ENCODE peak calls at places on chromosomes 2 and 18, in five cellular contexts. M is fibroblast of pulmonary artery, V is A549, A is nephron progenitor cell, G is fibroblast of mammary gland. K is an unnamed sample.

GRCh38 chr2:225472161-225472560 is 72.7 kb downstream of the NYAP2 start:
- DNase-seq in M (no peak), V (no peak), A (no peak), G (no peak), K (no peak)

GRCh38 chr2:110768591-110768990 is 36.2 kb downstream of the ACOXL start:
- DNase-seq in M (no peak), V (no peak), A (no peak), G (no peak), K (no peak)

GRCh38 chr2:216316743-216317142 is 55.5 kb downstream of the MARCHF4 start:
- DNase-seq in M (peak; percentile 41), V (peak; percentile 85), A (no peak), G (peak; percentile 71), K (no peak)

GRCh38 chr2:105052773-105053172 is 14.9 kb downstream of the MRPS9 start:
- DNase-seq in M (peak; percentile 14), V (no peak), A (no peak), G (peak; percentile 4), K (no peak)

GRCh38 chr2:182952741-182953450 is 85.4 kb downstream of the NCKAP1 start:
- DNase-seq in M (peak; percentile 71), V (no peak), A (no peak), G (peak; percentile 36), K (no peak)

GRCh38 chr2:55862269-55862668 is 61.3 kb downstream of the EFEMP1 start:
- DNase-seq in M (peak; percentile 100), V (peak; percentile 21), A (no peak), G (peak; percentile 98), K (no peak)

GRCh38 chr2:2846379-2847130 is 515.5 kb upstream of the MYT1L start:
- DNase-seq in M (no peak), V (no peak), A (peak; percentile 33), G (no peak), K (no peak)

GRCh38 chr2:29218550-29219125 is 103.4 kb downstream of the CLIP4 start:
- DNase-seq in M (no peak), V (no peak), A (no peak), G (no peak), K (no peak)

GRCh38 chr18:58392336-58393000 is 236.4 kb downstream of the ALPK2 start:
- DNase-seq in M (peak; percentile 64), V (no peak), A (no peak), G (peak; percentile 65), K (no peak)

GRCh38 chr18:75003089-75003488 is 205.8 kb downstream of the PTGR3 start:
- DNase-seq in M (peak; percentile 68), V (no peak), A (no peak), G (peak; percentile 23), K (no peak)

GRCh38 chr2:4039999-4040398 is 336.6 kb downstream of the DCDC2C start:
- DNase-seq in M (no peak), V (no peak), A (no peak), G (no peak), K (no peak)

GRCh38 chr2:161112885-161113284 is 47.3 kb upstream of the TANK start:
- DNase-seq in M (no peak), V (no peak), A (no peak), G (no peak), K (no peak)

GRCh38 chr2:130303142-130303541 is 39.6 kb upstream of the IMP4 start:
- DNase-seq in M (no peak), V (no peak), A (no peak), G (no peak), K (no peak)

GRCh38 chr2:223797073-223797472 is 40.3 kb downstream of the AP1S3 start:
- DNase-seq in M (peak; percentile 75), V (peak; percentile 33), A (no peak), G (peak; percentile 62), K (no peak)

GRCh38 chr2:217075225-217075802 is 215.4 kb upstream of the TNP1 start:
- DNase-seq in M (peak; percentile 72), V (no peak), A (no peak), G (peak; percentile 71), K (no peak)

GRCh38 chr18:36179562-36180334 is 7.5 kb upstream of the MOCOS start:
- DNase-seq in M (peak; percentile 94), V (no peak), A (no peak), G (peak; percentile 87), K (no peak)

GRCh38 chr2:237374284-237375060 is 39.5 kb downstream of the COL6A3 start:
- DNase-seq in M (no peak), V (no peak), A (no peak), G (no peak), K (no peak)

GRCh38 chr18:46624127-46624526 is 32.9 kb downstream of the LOXHD1 start:
- DNase-seq in M (no peak), V (no peak), A (no peak), G (no peak), K (no peak)

GRCh38 chr2:169528271-169528701 is 18.8 kb downstream of the KLHL41 start:
- DNase-seq in M (peak; percentile 67), V (peak; percentile 23), A (peak; percentile 79), G (peak; percentile 64), K (peak; percentile 74)

GRCh38 chr18:75179819-75180600 is 28.9 kb downstream of the PTGR3 start:
- DNase-seq in M (no peak), V (no peak), A (no peak), G (no peak), K (no peak)

GRCh38 chr2:199366406-199366805 is 91.3 kb downstream of the SATB2 start:
- DNase-seq in M (no peak), V (no peak), A (no peak), G (no peak), K (no peak)

GRCh38 chr2:231123362-231123898 is 1.4 kb downstream of the HTR2B start:
- DNase-seq in M (peak; percentile 37), V (no peak), A (no peak), G (peak; percentile 48), K (no peak)

GRCh38 chr2:47777268-47777972 is 5.5 kb upstream of the MSH6 start:
- DNase-seq in M (no peak), V (no peak), A (no peak), G (no peak), K (no peak)

DNA sequence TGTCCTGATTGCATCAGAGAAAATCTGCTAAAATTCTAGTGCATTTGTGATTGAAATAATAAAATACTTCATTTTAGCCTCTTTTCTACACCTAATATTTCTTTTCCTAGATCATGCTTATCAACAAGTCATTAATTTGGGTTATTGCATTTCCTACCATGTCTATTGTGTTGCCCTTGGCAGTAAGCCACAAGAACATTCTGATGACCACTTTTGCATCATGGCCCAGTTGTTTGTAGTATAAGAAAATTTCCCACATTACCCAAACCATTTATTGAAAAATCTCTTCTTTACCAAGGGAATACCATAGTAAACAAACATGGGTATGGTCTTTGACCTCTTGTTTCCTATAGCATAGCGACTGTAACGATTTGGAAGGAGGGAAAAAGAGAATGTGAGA is 76.3 kb downstream of the R3HDM1 start:
- DNase-seq in M (peak; percentile 81), V (no peak), A (no peak), G (peak; percentile 61), K (no peak)
- TF ChIP-seq CTCF in M (no peak), V (no peak), A (no peak), G (no peak), K (no peak)

GRCh38 chr2:30233142-30233961 is 2.0 kb downstream of the LBH start:
- DNase-seq in M (no peak), V (peak; percentile 22), A (no peak), G (no peak), K (no peak)
- TF ChIP-seq CTCF in M (no peak), V (no peak), A (no peak), G (no peak), K (no peak)

DNA sequence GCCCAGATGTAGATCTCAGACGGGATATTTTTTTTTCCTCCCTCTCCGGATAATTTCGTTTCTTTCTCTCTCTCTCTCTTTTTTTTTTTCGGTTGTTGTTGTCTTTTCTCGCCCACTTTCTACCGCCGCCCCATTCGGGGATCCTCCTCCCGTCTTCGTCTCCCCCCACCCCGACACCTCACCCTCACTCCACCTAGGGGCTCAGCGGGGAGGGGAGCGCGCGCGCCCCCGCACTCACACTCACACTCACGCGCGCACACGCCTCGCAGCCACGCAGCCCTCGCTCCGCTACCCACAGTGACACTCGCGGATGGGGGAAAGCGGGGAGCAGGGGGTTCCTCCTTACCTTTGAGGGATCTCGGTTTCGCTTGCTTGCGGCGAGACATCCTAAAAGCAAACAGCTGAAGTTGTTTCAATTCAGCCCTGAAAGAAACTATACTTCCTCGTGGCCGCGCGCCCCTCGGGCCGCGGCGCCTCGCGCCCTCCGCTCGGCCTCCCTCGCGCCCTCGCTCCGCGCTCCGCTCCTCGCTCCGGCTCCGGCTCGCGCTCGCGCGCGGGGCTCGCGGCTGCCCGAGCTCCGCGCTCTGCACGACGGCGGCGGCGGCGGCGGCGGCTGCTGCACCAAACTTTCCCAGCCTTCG is 1.3 kb downstream of the ZNF521 start:
- DNase-seq in M (peak; percentile 48), V (no peak), A (peak; percentile 68), G (peak; percentile 52), K (peak; percentile 40)
- TF ChIP-seq CTCF in M (no peak), V (no peak), A (no peak), G (no peak), K (no peak)

GRCh38 chr2:109547280-109547679 is 66.5 kb downstream of the SEPTIN10 start:
- DNase-seq in M (no peak), V (no peak), A (no peak), G (no peak), K (no peak)
- TF ChIP-seq CTCF in M (no peak), V (no peak), A (no peak), G (no peak), K (no peak)

DNA sequence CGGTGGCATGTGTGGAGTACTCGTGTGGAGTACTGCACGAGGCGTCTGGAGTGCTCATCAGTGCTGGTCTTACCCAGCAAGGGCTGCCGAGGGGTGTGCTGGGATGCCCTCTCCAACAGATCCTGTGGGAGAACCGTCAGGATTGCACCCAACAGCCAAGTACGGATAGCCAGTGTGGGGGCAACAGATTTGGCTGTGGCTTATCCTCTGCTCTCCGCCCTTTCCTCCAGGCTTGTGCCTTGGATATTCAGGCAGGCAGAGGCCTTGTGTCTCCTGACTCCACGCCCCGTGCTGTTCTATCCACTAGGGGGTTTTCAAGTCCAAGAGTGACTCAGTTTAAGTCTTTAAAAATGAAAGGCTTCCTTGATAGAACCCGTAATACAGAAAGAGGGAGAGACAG is 321.0 kb upstream of the HS6ST1 start:
- DNase-seq in M (no peak), V (no peak), A (no peak), G (no peak), K (no peak)
- TF ChIP-seq CTCF in M (no peak), V (no peak), A (no peak), G (no peak), K (no peak)

DNA sequence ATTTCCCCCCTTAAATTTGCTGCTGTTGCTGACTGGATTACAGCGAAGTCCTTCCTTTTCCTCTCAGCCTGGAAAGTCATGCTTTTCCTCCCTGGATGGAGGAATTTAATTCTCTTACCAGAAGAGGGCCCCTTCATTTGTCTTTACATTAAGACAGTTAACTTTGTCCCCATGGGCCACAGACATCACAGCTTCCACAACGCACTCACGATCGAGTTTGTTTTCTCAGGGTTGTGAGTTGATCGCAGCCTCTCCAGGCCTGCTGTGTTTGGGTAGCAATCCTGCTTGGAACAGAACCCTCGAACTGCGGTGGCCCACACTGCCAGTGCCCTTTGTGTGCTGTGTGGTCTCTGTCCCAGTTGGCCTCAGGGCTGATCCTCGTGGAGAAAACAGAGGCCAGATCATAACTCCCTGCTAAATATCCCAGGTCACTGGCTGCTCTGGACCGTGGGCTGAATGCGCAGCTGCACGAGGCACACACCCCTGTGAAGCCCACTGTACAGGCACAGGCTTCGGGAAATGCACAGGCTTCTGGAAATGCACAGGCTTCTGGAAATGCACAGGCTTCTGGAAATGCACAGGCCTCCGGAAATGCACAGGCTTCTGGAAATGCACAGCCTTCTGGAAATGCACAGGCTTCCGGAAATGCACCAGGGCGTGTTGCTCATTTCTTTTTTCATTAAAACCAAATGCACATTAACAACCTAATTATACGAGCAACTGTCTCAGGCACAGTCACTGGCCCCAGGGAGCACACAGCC is 2.2 kb upstream of the PDIA6 start:
- DNase-seq in M (no peak), V (no peak), A (no peak), G (no peak), K (no peak)
- TF ChIP-seq CTCF in M (no peak), V (no peak), A (no peak), G (no peak), K (no peak)

GRCh38 chr2:58553937-58554336 is 312.8 kb upstream of the FANCL start:
- DNase-seq in M (no peak), V (no peak), A (no peak), G (peak; percentile 5), K (no peak)
- TF ChIP-seq CTCF in M (peak; percentile 3), V (peak; percentile 10), A (no peak), G (peak; percentile 16), K (peak; percentile 46)